ENCODE peak calls at places on chromosomes 12 and 14, in ten cellular contexts. Q, Y, G, A, I, V, P, E, F and J are unnamed samples.

GRCh38 chr12:27549801-27550652 is 26.0 kb downstream of the PPFIBP1 start:
- DNase-seq in Q (no peak), A (no peak), I (no peak), F (no peak), Y (no peak), G (peak; percentile 99), E (no peak), P (no peak), V (peak; percentile 47), J (no peak)

GRCh38 chr14:51424569-51425251 is 184.7 kb downstream of the TMX1 start:
- DNase-seq in V (no peak), Y (no peak), Q (peak; percentile 19), G (peak; percentile 66), F (no peak), E (no peak), A (no peak), I (no peak), P (no peak), J (no peak)

GRCh38 chr14:38339704-38340103 is 83.8 kb upstream of the CLEC14A start:
- DNase-seq in I (no peak), E (no peak), Y (no peak), V (no peak), F (no peak), A (no peak), Q (no peak), P (no peak), G (peak; percentile 74), J (no peak)

GRCh38 chr14:64763801-64764511 is 59.7 kb downstream of the PLEKHG3 start:
- DNase-seq in A (no peak), E (no peak), Y (no peak), V (no peak), F (no peak), Q (peak; percentile 66), P (no peak), G (peak; percentile 26), I (peak; percentile 46), J (no peak)

GRCh38 chr14:78399316-78399889 is 229.2 kb downstream of the NRXN3 start:
- DNase-seq in E (no peak), G (peak; percentile 10), V (no peak), Y (no peak), I (peak; percentile 10), A (no peak), F (no peak), Q (peak; percentile 5), P (no peak), J (peak; percentile 27)

GRCh38 chr14:52399886-52400599 is 85.9 kb downstream of the PTGER2 start:
- DNase-seq in G (peak; percentile 70), P (no peak), Q (peak; percentile 16), Y (no peak), F (no peak), I (no peak), V (no peak), E (no peak), A (no peak), J (no peak)

GRCh38 chr14:64000749-64001148 is 147.9 kb downstream of the SYNE2 start:
- DNase-seq in G (no peak), A (no peak), F (no peak), I (no peak), V (no peak), P (no peak), Y (no peak), E (no peak), Q (no peak), J (no peak)

GRCh38 chr12:19998968-19999792 is 369.2 kb upstream of the PDE3A start:
- DNase-seq in Y (no peak), G (peak; percentile 23), A (no peak), F (no peak), P (no peak), V (no peak), Q (no peak), I (no peak), E (no peak), J (no peak)

GRCh38 chr14:29236848-29237247 is 470.3 kb downstream of the FOXG1 start:
- DNase-seq in E (no peak), V (no peak), Y (no peak), G (peak; percentile 92), I (no peak), A (no peak), P (no peak), Q (no peak), F (no peak), J (no peak)

GRCh38 chr14:89607453-89607852 is 190.4 kb upstream of the FOXN3 start:
- DNase-seq in F (no peak), G (no peak), E (no peak), Q (no peak), V (no peak), A (no peak), I (no peak), P (no peak), Y (no peak), J (no peak)

GRCh38 chr12:3218150-3218845 is 141.1 kb downstream of the TSPAN9 start:
- DNase-seq in I (no peak), E (no peak), Y (no peak), P (no peak), Q (peak; percentile 58), A (no peak), V (no peak), F (no peak), G (peak; percentile 90), J (no peak)

GRCh38 chr14:22403286-22403685 is 185.7 kb downstream of the DAD1 start:
- DNase-seq in F (no peak), Y (no peak), I (no peak), P (no peak), G (peak; percentile 54), E (no peak), A (no peak), V (no peak), Q (no peak), J (no peak)

GRCh38 chr12:33794954-33795353 is 227.3 kb upstream of the ALG10 start:
- DNase-seq in F (no peak), Y (no peak), G (no peak), P (no peak), V (no peak), A (no peak), I (no peak), E (no peak), Q (no peak), J (no peak)

GRCh38 chr14:89504602-89505320 is 87.7 kb upstream of the FOXN3 start:
- DNase-seq in V (no peak), F (no peak), Q (no peak), P (no peak), E (no peak), Y (no peak), G (peak; percentile 78), A (no peak), I (peak; percentile 64), J (peak; percentile 54)

GRCh38 chr12:79422060-79422812 is 268.5 kb downstream of the PAWR start:
- DNase-seq in A (no peak), E (no peak), I (no peak), F (no peak), V (no peak), Y (no peak), Q (no peak), G (peak; percentile 70), P (no peak), J (no peak)

GRCh38 chr14:90900712-90901111 is 84.5 kb upstream of the TTC7B start:
- DNase-seq in V (no peak), I (no peak), Q (no peak), A (no peak), G (peak; percentile 10), F (no peak), Y (no peak), E (no peak), P (no peak), J (no peak)

GRCh38 chr12:10511756-10512355 is 6.2 kb downstream of the EIF2S3B start:
- DNase-seq in G (no peak), E (no peak), Q (no peak), P (no peak), I (no peak), F (no peak), Y (no peak), A (no peak), V (no peak), J (no peak)

GRCh38 chr14:67943947-67944346 is 124.4 kb downstream of the RAD51B start:
- DNase-seq in Y (no peak), P (peak; percentile 13), V (no peak), G (peak; percentile 90), Q (peak; percentile 32), A (peak; percentile 20), E (peak; percentile 10), I (peak; percentile 14), F (peak; percentile 13), J (peak; percentile 53)

GRCh38 chr12:75856228-75856627 is 175.3 kb downstream of the PHLDA1 start:
- DNase-seq in P (no peak), Q (no peak), Y (no peak), G (no peak), V (no peak), E (no peak), A (no peak), F (no peak), I (no peak), J (no peak)

GRCh38 chr12:103673891-103674375 is 86.9 kb downstream of the STAB2 start:
- DNase-seq in Q (no peak), A (no peak), P (no peak), G (no peak), I (no peak), V (no peak), Y (no peak), E (no peak), F (no peak), J (no peak)